ENCODE peak calls at places on chromosomes 13 and 19, in ten cellular contexts. Y is sigmoid colon, A is heart left ventricle, C is vagina, W is adrenal gland, T is uterus, X is tibial nerve, G is Peyer's patch, J is IMR-90, Z is breast epithelium. E is an unnamed sample.

GRCh38 chr19:3324405-3324856 is 42.0 kb upstream of the NFIC start:
- DNase-seq in G (peak; percentile 84), Y (peak; percentile 80), T (no peak), Z (no peak), X (peak; percentile 55), J (no peak), C (no peak), A (no peak), W (peak; percentile 67), E (peak; percentile 74)

GRCh38 chr19:32129141-32129540 is 216.3 kb upstream of the ZNF507 start:
- DNase-seq in J (no peak), C (peak; percentile 94), A (no peak), Z (no peak), Y (no peak), X (no peak), T (peak; percentile 79), W (no peak), G (no peak), E (no peak)

GRCh38 chr13:31027136-31027535 is 94.7 kb downstream of the TEX26 start:
- DNase-seq in G (no peak), C (no peak), Y (no peak), X (no peak), J (no peak), W (no peak), Z (no peak), A (no peak), T (no peak), E (no peak)

GRCh38 chr13:112754281-112755025 is 64.6 kb downstream of the ATP11A start:
- DNase-seq in C (no peak), Z (no peak), Y (no peak), W (no peak), X (no peak), A (no peak), T (no peak), G (no peak), J (no peak), E (no peak)

GRCh38 chr13:29845440-29846056 is 4.9 kb downstream of the UBL3 start:
- DNase-seq in T (no peak), Z (no peak), C (no peak), A (no peak), Y (no peak), J (peak; percentile 32), X (no peak), W (no peak), G (no peak), E (no peak)

GRCh38 chr13:39401091-39401647 is 201.8 kb downstream of the LHFPL6 start:
- DNase-seq in W (no peak), J (no peak), Y (no peak), X (no peak), T (no peak), C (no peak), Z (no peak), G (no peak), A (no peak), E (no peak)

GRCh38 chr19:7500811-7501450 is 12.1 kb upstream of the PEX11G start:
- DNase-seq in C (no peak), A (no peak), G (peak; percentile 78), X (no peak), W (peak; percentile 75), Z (no peak), T (no peak), Y (no peak), J (peak; percentile 46), E (no peak)

GRCh38 chr13:33205224-33205623 is 80.3 kb downstream of the STARD13 start:
- DNase-seq in X (no peak), G (no peak), A (no peak), Y (no peak), C (no peak), Z (no peak), W (no peak), T (no peak), J (no peak), E (no peak)

GRCh38 chr19:49520705-49521319 is 7.0 kb upstream of the RCN3 start:
- DNase-seq in X (no peak), Z (no peak), W (peak; percentile 62), C (no peak), A (peak; percentile 68), Y (peak; percentile 75), T (no peak), G (no peak), J (no peak), E (no peak)

GRCh38 chr13:32165791-32166190 is 134.2 kb downstream of the FRY start:
- DNase-seq in X (no peak), G (no peak), Z (no peak), Y (peak; percentile 68), A (peak; percentile 79), T (no peak), J (no peak), C (no peak), W (no peak), E (no peak)

GRCh38 chr19:23957660-23958281 is 43.1 kb downstream of the ZNF726 start:
- DNase-seq in W (no peak), T (no peak), A (no peak), J (peak; percentile 82), X (no peak), C (no peak), G (no peak), Z (no peak), Y (no peak), E (no peak)

GRCh38 chr19:47315125-47315821 is 5.6 kb downstream of the C5AR1 start:
- DNase-seq in A (peak; percentile 68), J (peak; percentile 97), Y (peak; percentile 81), X (no peak), T (peak; percentile 42), C (no peak), W (peak; percentile 91), Z (no peak), G (peak; percentile 64), E (peak; percentile 91)

GRCh38 chr19:35332817-35333216 is 3.8 kb downstream of the CD22 start:
- DNase-seq in X (no peak), Y (no peak), C (no peak), J (no peak), Z (no peak), T (no peak), G (peak; percentile 78), A (no peak), W (no peak), E (no peak)

GRCh38 chr19:10766681-10767201 is 48.9 kb downstream of the DNM2 start:
- DNase-seq in C (no peak), X (no peak), T (no peak), G (no peak), A (peak; percentile 64), Y (no peak), W (peak; percentile 86), J (peak; percentile 24), Z (no peak), E (no peak)

GRCh38 chr13:91375119-91375729 is 23.2 kb upstream of the GPC5 start:
- DNase-seq in Z (no peak), A (no peak), T (no peak), J (peak; percentile 8), Y (no peak), W (no peak), C (no peak), X (no peak), G (no peak), E (no peak)

GRCh38 chr19:17063412-17063811 is 11.8 kb downstream of the HAUS8 start:
- DNase-seq in J (no peak), G (no peak), W (no peak), A (no peak), C (no peak), Y (no peak), X (no peak), T (no peak), Z (no peak), E (no peak)

GRCh38 chr13:104310861-104311260 is 1244.6 kb upstream of the SLC10A2 start:
- DNase-seq in Y (no peak), G (no peak), Z (no peak), C (no peak), W (no peak), X (no peak), A (no peak), T (no peak), J (no peak), E (no peak)

DNA sequence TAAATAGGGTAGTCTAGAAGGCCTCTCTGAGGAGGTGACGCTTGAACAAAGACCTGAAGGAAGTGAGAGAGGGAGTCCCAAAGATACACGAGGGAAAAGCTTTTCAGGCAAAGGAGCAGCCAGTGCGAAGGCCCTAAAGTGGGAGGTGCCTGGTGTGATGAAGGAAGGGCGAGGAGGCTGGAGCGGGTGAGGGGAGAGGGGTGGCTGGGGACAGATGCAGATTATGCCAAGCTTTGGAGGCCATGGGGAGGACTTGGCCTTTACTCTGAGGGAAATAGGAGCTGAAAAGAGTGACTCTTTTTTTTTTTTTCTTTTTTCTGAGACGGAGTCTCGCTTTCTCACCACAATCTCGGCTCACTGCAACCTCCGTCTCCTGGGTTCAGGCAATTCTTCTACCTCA is 2.9 kb downstream of the CLPTM1 start:
- DNase-seq in W (peak; percentile 70), C (no peak), A (no peak), Y (no peak), G (no peak), Z (no peak), J (no peak), T (no peak), X (no peak), E (no peak)
- H3K4me1 ChIP-seq in W (peaks cover 67% of the 10 kb centered on the region), C (peaks cover 64% of the 10 kb centered on the region), A (peaks cover 54% of the 10 kb centered on the region), Y (peaks cover 38% of the 10 kb centered on the region), G (peaks cover 28% of the 10 kb centered on the region), Z (peaks cover 23% of the 10 kb centered on the region), J (peaks cover 7% of the 10 kb centered on the region), T (peaks cover 11% of the 10 kb centered on the region), X (no peaks in the 10 kb centered on the region), E (peaks cover 29% of the 10 kb centered on the region)

DNA sequence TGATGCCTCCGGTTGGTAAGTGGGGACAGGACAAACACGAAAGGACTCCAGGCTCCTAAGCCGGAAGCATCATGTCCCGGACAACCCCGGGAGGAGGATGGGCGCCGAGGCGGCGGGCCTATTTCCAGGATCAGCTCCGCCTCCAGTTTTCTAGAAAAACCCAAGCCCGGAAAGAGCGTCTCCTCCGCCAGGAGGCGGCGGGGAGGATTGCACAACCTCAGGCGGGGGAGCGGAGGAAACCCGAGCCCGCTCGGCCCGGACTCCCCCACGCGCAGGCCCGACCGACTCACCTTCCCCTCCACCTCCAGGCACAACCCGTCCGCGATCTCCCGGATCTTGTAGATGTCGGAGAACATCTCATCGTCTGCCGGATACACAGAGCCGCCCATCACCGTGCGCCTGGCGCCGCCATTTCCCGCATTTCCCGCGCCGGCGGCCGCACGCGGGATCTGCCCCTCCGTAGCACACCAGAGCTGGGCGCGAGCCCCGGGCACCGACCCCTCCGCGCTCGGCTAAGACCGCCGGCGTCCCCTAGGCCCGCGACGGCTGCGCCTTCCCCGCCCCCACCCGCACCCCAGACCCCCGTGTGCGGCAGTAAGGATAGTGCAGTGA is 455 bp downstream of the TPT1 start:
- DNase-seq in X (peak; percentile 78), G (peak; percentile 92), W (peak; percentile 94), C (peak; percentile 96), Z (peak; percentile 86), Y (peak; percentile 97), T (peak; percentile 96), A (peak; percentile 93), J (peak; percentile 91), E (peak; percentile 95)
- TF ChIP-seq POLR2A in X (peak; percentile 38), G (peak; percentile 66), W (peak; percentile 18), C (peak; percentile 45), Z (no peak), Y (no peak), T (peak; percentile 73), A (no peak), J (peak; percentile 71), E (no peak)

GRCh38 chr19:55939206-55939605 is 7.1 kb upstream of the NLRP13 start:
- DNase-seq in A (no peak), C (no peak), X (no peak), T (no peak), Y (no peak), Z (no peak), G (no peak), J (no peak), W (no peak), E (no peak)
- H3K9me3 ChIP-seq in A (no peaks in the 10 kb centered on the region), C (no peaks in the 10 kb centered on the region), X (no peaks in the 10 kb centered on the region), T (no peaks in the 10 kb centered on the region), Y (no peaks in the 10 kb centered on the region), Z (no peaks in the 10 kb centered on the region), G (no peaks in the 10 kb centered on the region), J (peaks cover 26% of the 10 kb centered on the region), W (no peaks in the 10 kb centered on the region), E (no peaks in the 10 kb centered on the region)

GRCh38 chr19:959935-960502 is 24.1 kb upstream of the WDR18 start:
- DNase-seq in X (no peak), Y (no peak), J (no peak), Z (no peak), G (no peak), T (no peak), C (no peak), W (no peak), A (no peak), E (no peak)
- H3K4me1 ChIP-seq in X (no peaks in the 10 kb centered on the region), Y (peaks cover 9% of the 10 kb centered on the region), J (peaks cover 18% of the 10 kb centered on the region), Z (no peaks in the 10 kb centered on the region), G (peaks cover 9% of the 10 kb centered on the region), T (no peaks in the 10 kb centered on the region), C (peaks cover 14% of the 10 kb centered on the region), W (no peaks in the 10 kb centered on the region), A (no peaks in the 10 kb centered on the region), E (no peaks in the 10 kb centered on the region)